ENCODE peak calls at places on chromosome 4, in six cellular contexts. V, R, D, I, J and A are unnamed samples.

GRCh38 chr4:156144961-156145360 is 191.3 kb upstream of the CTSO start:
- DNase-seq in R (no peak), D (no peak), J (no peak), I (no peak), V (no peak), A (no peak)

GRCh38 chr4:136438645-136439044 is 1093.6 kb downstream of the PCDH18 start:
- DNase-seq in D (no peak), I (no peak), J (no peak), R (no peak), V (no peak), A (no peak)

GRCh38 chr4:73172166-73172565 is 86.4 kb downstream of the ANKRD17 start:
- DNase-seq in D (no peak), R (no peak), V (peak), J (no peak), I (no peak), A (peak)

GRCh38 chr4:38490753-38491446 is 173.1 kb upstream of the KLF3 start:
- DNase-seq in D (no peak), J (no peak), I (no peak), R (no peak), V (no peak), A (peak)

GRCh38 chr4:115145393-115146160 is 32.2 kb upstream of the NDST4 start:
- DNase-seq in I (no peak), J (no peak), R (no peak), D (no peak), V (no peak), A (no peak)

GRCh38 chr4:128810331-128810870 is 901 bp downstream of the JADE1 start:
- DNase-seq in V (peak), J (no peak), I (no peak), R (peak), D (no peak), A (peak)

GRCh38 chr4:184860018-184860530 is 34.3 kb upstream of the ACSL1 start:
- DNase-seq in J (no peak), V (no peak), I (no peak), R (peak), D (no peak), A (peak)

GRCh38 chr4:155679343-155679742 is 12.7 kb downstream of the GUCY1A1 start:
- DNase-seq in D (no peak), J (no peak), V (peak), I (no peak), R (peak), A (peak)

GRCh38 chr4:100511906-100512305 is 5.9 kb downstream of the EMCN start:
- DNase-seq in R (no peak), J (no peak), D (no peak), I (no peak), V (no peak), A (no peak)
- H3K4me3 ChIP-seq in R (no peak), J (no peak), D (no peak), I (no peak), V (no peak), A (no peak)

GRCh38 chr4:92091335-92091734 is 212.4 kb upstream of the GRID2 start:
- DNase-seq in D (no peak), J (no peak), I (no peak), V (no peak), R (no peak), A (no peak)
- TF ChIP-seq CTCF in D (no peak), J (no peak), I (peak), V (no peak), R (no peak), A (no peak)

DNA sequence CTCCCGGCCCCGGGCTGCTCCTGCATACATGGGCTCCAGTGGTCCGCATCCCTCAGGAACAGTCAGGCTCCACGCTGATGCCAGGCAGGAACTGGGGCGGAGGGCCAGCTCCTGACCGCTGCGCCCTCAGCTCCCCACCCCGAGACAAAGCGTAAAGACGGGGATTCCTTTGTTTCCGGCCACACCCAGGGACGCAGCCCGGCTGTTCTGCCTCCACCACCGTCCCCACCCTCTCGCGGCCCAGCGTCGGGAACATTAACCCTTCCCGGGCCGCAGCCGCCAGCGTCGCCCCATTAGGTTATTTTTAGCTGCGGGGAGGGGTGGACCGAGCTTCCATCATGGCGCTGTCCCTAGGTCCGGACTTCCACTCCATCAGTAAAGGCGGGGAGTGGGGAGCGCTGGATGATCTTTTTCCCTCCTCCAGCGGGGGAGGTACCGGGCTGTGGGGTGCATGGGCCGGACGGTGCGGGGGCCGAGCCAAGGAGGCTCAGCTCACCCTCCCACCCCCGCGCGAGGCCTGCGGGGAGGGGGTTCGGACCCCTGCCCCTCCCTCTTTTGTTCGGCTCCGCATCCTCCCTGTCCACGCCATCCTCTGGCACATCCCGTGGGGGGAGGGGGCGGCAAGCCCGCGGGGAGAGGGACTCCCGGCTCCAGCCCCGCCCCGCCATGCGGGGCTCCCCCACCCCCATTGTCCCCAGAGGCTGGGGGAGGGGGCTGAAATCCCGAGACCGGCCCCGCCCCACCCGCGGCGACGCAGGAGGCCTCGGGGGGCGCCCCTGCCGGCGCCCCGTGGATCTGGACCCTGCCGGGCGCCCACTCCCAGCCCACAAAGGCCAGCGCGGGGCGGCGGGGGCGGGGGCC is 5.3 kb downstream of the CRMP1 start:
- DNase-seq in D (no peak), V (no peak), I (no peak), J (no peak), R (no peak), A (no peak)
- H3K4me3 ChIP-seq in D (no peak), V (no peak), I (peak), J (no peak), R (no peak), A (no peak)

GRCh38 chr4:185916683-185917082 is 104.7 kb upstream of the SORBS2 start:
- DNase-seq in I (no peak), D (no peak), J (no peak), V (no peak), R (no peak), A (no peak)

GRCh38 chr4:185914583-185915199 is 102.7 kb upstream of the SORBS2 start:
- DNase-seq in R (peak), D (no peak), J (no peak), V (peak), I (peak), A (peak)

GRCh38 chr4:185915817-185916216 is 103.8 kb upstream of the SORBS2 start:
- DNase-seq in I (no peak), V (no peak), D (no peak), R (no peak), J (no peak), A (no peak)

GRCh38 chr4:185916231-185916630 is 104.2 kb upstream of the SORBS2 start:
- DNase-seq in I (no peak), J (no peak), R (no peak), D (no peak), V (no peak), A (no peak)

GRCh38 chr4:185915271-185915670 is 103.3 kb upstream of the SORBS2 start:
- DNase-seq in V (no peak), R (no peak), J (no peak), D (no peak), I (no peak), A (no peak)
- TF ChIP-seq CTCF in V (no peak), R (no peak), J (no peak), D (no peak), I (no peak), A (no peak)

DNA sequence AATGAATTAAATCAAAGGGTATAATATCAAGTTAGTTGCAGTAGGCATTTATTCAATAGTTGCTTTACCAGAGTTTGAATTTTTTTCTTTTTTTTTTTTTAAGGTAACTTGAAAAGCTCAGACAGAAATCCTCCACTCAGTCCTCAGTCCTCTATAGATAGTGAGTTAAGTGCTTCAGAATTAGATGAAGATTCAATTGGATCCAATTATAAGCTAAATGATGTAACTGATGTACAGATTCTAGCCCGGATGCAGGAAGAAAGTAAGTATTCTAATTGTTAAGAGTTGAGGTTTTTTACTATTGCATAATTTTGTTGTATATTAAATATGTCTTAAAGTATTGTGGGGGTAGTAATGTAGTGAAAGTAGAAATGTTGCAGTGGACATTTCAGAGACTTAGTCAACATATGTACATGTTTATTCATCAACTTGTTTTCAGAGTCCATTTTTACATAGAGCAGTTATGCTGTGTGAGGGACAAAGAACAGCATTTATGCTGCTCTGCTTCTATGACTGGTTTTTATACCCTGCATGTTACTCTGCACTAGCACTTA is 38.3 kb downstream of the SLAIN2 start:
- DNase-seq in J (no peak), V (no peak), R (no peak), I (no peak), D (no peak), A (no peak)
- H3K4me3 ChIP-seq in J (no peak), V (no peak), R (no peak), I (no peak), D (no peak), A (no peak)